ENCODE peak calls at places on chromosomes 1 and 21, in six cellular contexts. H, U, E, L, Q and A are unnamed samples. For H3K36me3, the result is how much of the 10 kb centered on the place peaks cover.

GRCh38 chr1:202716654-202717053 is 6.4 kb upstream of the SYT2 start:
- DNase-seq in L (no peak), U (no peak), Q (no peak), E (no peak), H (no peak), A (no peak)

GRCh38 chr1:66968574-66968973 is 43.8 kb downstream of the MIER1 start:
- DNase-seq in H (no peak), E (no peak), U (no peak), Q (no peak), L (no peak), A (no peak)

GRCh38 chr1:108801101-108801500 is 54.6 kb downstream of the STXBP3 start:
- DNase-seq in U (no peak), E (no peak), H (no peak), L (no peak), Q (no peak), A (no peak)

GRCh38 chr1:19353596-19353995 is 41.5 kb downstream of the SLC66A1 start:
- DNase-seq in Q (no peak), U (no peak), L (no peak), H (no peak), E (no peak), A (no peak)

GRCh38 chr1:200107004-200107470 is 79.5 kb downstream of the NR5A2 start:
- DNase-seq in L (no peak), U (no peak), H (no peak), Q (no peak), E (peak), A (no peak)

GRCh38 chr1:17833661-17834501 is 78.7 kb downstream of the ACTL8 start:
- DNase-seq in L (no peak), E (no peak), U (no peak), Q (no peak), H (no peak), A (no peak)

GRCh38 chr1:38173848-38174247 is 127.3 kb upstream of the POU3F1 start:
- DNase-seq in L (no peak), H (no peak), Q (no peak), E (no peak), U (no peak), A (no peak)

GRCh38 chr1:233010164-233010563 is 59.8 kb downstream of the NTPCR start:
- DNase-seq in Q (no peak), H (no peak), U (no peak), L (no peak), E (no peak), A (no peak)

DNA sequence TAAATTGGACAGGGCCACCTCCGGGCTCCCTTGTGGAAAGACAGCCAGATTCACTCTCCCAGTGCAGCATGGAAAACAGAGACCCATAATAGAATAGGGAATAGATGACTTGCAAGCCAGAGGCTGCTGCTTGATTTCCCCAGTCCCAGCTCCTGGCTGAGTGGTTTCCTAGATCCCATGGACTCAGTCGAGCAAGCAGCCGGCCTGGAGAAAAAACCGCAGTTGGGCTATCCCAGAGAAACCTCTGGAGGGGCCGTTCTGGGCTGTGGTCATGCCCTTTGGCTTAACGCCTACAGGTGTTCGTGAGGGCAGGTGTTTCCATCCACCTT is 61.7 kb downstream of the ELK4 start:
- DNase-seq in E (no peak), Q (no peak), L (no peak), H (peak), U (no peak), A (no peak)
- H3K4me3 ChIP-seq in E (no peak), Q (no peak), L (no peak), H (no peak), U (no peak), A (no peak)

GRCh38 chr1:42703888-42704464 is 21.8 kb downstream of the YBX1 start:
- DNase-seq in U (no peak), H (no peak), L (no peak), Q (no peak), E (no peak), A (no peak)
- H3K36me3 ChIP-seq in U (half or more), H (half or more), L (under half), Q (under half), E (under half), A (under half)

GRCh38 chr1:983736-984475 is 2.0 kb upstream of the PERM1 start:
- DNase-seq in L (peak), E (no peak), Q (peak), U (no peak), H (no peak), A (no peak)
- H3K4me3 ChIP-seq in L (no peak), E (no peak), Q (no peak), U (no peak), H (no peak), A (no peak)

DNA sequence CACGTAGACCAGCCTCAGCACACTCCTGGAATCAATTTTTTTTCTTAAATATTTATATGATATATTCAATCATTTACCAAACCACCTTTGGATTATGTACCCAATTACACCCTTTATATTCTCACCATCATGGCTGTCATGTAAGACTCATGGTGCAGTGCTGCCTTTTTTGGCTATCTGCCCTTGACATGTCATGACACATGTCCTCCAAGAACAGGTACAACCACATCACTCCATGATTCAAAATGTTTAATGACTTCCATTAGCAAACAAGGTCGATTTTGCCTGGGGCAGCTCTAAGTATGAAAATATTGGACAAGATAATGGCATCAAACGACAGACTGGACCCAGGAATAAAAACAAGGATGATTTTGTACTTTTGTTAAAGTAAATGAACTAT is 861.1 kb upstream of the ADAMTS5 start:
- DNase-seq in H (no peak), Q (no peak), E (no peak), U (no peak), L (no peak), A (no peak)
- H3K36me3 ChIP-seq in H (under half), Q (under half), E (under half), U (under half), L (under half), A (under half)

DNA sequence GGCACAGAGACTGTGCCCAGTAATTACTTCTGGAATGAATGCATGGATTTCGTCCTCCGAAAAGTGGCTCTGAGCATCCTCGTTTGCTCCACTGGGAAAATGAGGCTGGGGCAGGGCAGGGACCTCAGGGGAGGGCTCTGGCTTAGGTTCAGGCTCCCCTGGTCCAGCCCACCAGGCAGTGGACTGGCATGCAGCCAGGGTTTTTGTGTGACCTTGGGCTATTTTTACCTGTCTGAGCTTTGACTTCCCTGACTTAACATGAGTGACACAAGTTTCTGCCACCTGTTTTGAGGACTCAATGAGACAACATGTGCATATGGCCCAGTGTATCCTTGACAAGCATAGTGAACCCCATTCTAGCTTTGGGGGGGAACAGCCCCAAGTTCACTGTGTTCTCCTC is 32.6 kb upstream of the EDN2 start:
- DNase-seq in L (peak), Q (no peak), E (no peak), H (no peak), U (no peak), A (no peak)
- H3K4me3 ChIP-seq in L (peak), Q (no peak), E (no peak), H (no peak), U (no peak), A (no peak)

GRCh38 chr1:79380078-79380477 is 373.5 kb upstream of the ADGRL4 start:
- DNase-seq in U (no peak), Q (no peak), E (no peak), H (no peak), L (no peak), A (no peak)
- H3K36me3 ChIP-seq in U (under half), Q (under half), E (under half), H (under half), L (under half), A (under half)

DNA sequence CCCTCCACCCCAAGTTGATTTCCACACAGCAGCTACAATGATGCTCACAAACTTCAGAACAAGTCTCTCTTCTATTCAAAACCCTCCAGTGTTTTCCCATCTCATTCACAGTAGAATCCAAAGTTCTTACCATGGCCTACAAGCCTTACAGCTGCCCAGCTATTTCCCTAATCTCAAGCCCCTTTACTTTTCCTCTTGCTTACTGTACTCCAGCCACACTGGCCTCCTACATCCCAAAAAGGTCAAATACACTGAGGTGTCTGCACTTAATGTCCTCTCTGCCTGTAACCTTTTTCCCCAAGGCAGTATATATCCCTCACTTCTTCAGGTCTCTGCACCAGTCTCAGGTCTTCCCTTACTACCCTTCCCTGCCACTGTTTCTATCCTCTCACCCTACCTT is 2.6 kb downstream of the RAP1A start:
- DNase-seq in U (no peak), H (no peak), Q (no peak), E (no peak), L (no peak), A (no peak)
- H3K4me3 ChIP-seq in U (no peak), H (no peak), Q (no peak), E (no peak), L (no peak), A (no peak)

GRCh38 chr1:7447093-7447492 is 324.0 kb upstream of the VAMP3 start:
- DNase-seq in H (no peak), U (no peak), E (no peak), L (no peak), Q (no peak), A (no peak)
- H3K36me3 ChIP-seq in H (under half), U (under half), E (under half), L (under half), Q (under half), A (under half)